ENCODE peak calls at places on chromosomes 11 and 22, in seven cellular contexts. One of them, this sample, is unnamed.

GRCh38 chr11:44987506-44987905 is 36.8 kb upstream of the TP53I11 start:
- DNase-seq in coronary artery: peak
- DNase-seq in heart left ventricle: no peak
- DNase-seq in endothelial cell of umbilical vein: no peak
- DNase-seq in fibroblast of the aortic adventitia: no peak
- DNase-seq in PC-3: no peak
- DNase-seq in brain microvascular endothelial cell: no peak
- DNase-seq in this sample: no peak

GRCh38 chr11:8038393-8038792 is 42.6 kb upstream of the TUB start:
- DNase-seq in coronary artery: peak
- DNase-seq in heart left ventricle: no peak
- DNase-seq in endothelial cell of umbilical vein: no peak
- DNase-seq in fibroblast of the aortic adventitia: no peak
- DNase-seq in PC-3: no peak
- DNase-seq in brain microvascular endothelial cell: no peak
- DNase-seq in this sample: no peak

GRCh38 chr11:44958165-44958564 is 7.5 kb upstream of the TP53I11 start:
- DNase-seq in coronary artery: no peak
- DNase-seq in heart left ventricle: no peak
- DNase-seq in endothelial cell of umbilical vein: no peak
- DNase-seq in fibroblast of the aortic adventitia: no peak
- DNase-seq in PC-3: no peak
- DNase-seq in brain microvascular endothelial cell: no peak
- DNase-seq in this sample: no peak

GRCh38 chr11:73662445-73663157 is 16.2 kb downstream of the PLEKHB1 start:
- DNase-seq in coronary artery: no peak
- DNase-seq in heart left ventricle: no peak
- DNase-seq in endothelial cell of umbilical vein: no peak
- DNase-seq in fibroblast of the aortic adventitia: peak
- DNase-seq in PC-3: peak
- DNase-seq in brain microvascular endothelial cell: no peak
- DNase-seq in this sample: peak

GRCh38 chr11:8838248-8838647 is 72.7 kb upstream of the AKIP1 start:
- DNase-seq in coronary artery: no peak
- DNase-seq in heart left ventricle: no peak
- DNase-seq in endothelial cell of umbilical vein: peak
- DNase-seq in fibroblast of the aortic adventitia: peak
- DNase-seq in PC-3: no peak
- DNase-seq in brain microvascular endothelial cell: peak
- DNase-seq in this sample: peak

GRCh38 chr22:20244744-20245576 is 23.2 kb downstream of the RTN4R start:
- DNase-seq in coronary artery: no peak
- DNase-seq in heart left ventricle: no peak
- DNase-seq in endothelial cell of umbilical vein: no peak
- DNase-seq in fibroblast of the aortic adventitia: no peak
- DNase-seq in PC-3: no peak
- DNase-seq in brain microvascular endothelial cell: no peak
- DNase-seq in this sample: no peak

GRCh38 chr22:37812869-37813678 is 5.3 kb downstream of the GCAT start:
- DNase-seq in coronary artery: no peak
- DNase-seq in heart left ventricle: no peak
- DNase-seq in endothelial cell of umbilical vein: no peak
- DNase-seq in fibroblast of the aortic adventitia: no peak
- DNase-seq in PC-3: no peak
- DNase-seq in brain microvascular endothelial cell: no peak
- DNase-seq in this sample: no peak

GRCh38 chr11:63564056-63564784 is 1.0 kb upstream of the PLAAT2 start:
- DNase-seq in coronary artery: no peak
- DNase-seq in heart left ventricle: no peak
- DNase-seq in endothelial cell of umbilical vein: no peak
- DNase-seq in fibroblast of the aortic adventitia: no peak
- DNase-seq in PC-3: no peak
- DNase-seq in brain microvascular endothelial cell: no peak
- DNase-seq in this sample: no peak

GRCh38 chr11:31813961-31814868 is 3.1 kb upstream of the PAX6 start:
- DNase-seq in coronary artery: peak
- DNase-seq in heart left ventricle: no peak
- DNase-seq in endothelial cell of umbilical vein: no peak
- DNase-seq in fibroblast of the aortic adventitia: no peak
- DNase-seq in PC-3: peak
- DNase-seq in brain microvascular endothelial cell: no peak
- DNase-seq in this sample: no peak

GRCh38 chr11:13928566-13929251 is 33.8 kb upstream of the SPON1 start:
- DNase-seq in coronary artery: no peak
- DNase-seq in heart left ventricle: no peak
- DNase-seq in endothelial cell of umbilical vein: peak
- DNase-seq in fibroblast of the aortic adventitia: peak
- DNase-seq in PC-3: peak
- DNase-seq in brain microvascular endothelial cell: peak
- DNase-seq in this sample: peak

GRCh38 chr11:13924801-13925327 is 37.7 kb upstream of the SPON1 start:
- DNase-seq in coronary artery: no peak
- DNase-seq in heart left ventricle: no peak
- DNase-seq in endothelial cell of umbilical vein: peak
- DNase-seq in fibroblast of the aortic adventitia: no peak
- DNase-seq in PC-3: no peak
- DNase-seq in brain microvascular endothelial cell: no peak
- DNase-seq in this sample: no peak

GRCh38 chr11:13927496-13927895 is 35.0 kb upstream of the SPON1 start:
- DNase-seq in coronary artery: no peak
- DNase-seq in heart left ventricle: no peak
- DNase-seq in endothelial cell of umbilical vein: no peak
- DNase-seq in fibroblast of the aortic adventitia: no peak
- DNase-seq in PC-3: no peak
- DNase-seq in brain microvascular endothelial cell: no peak
- DNase-seq in this sample: no peak

GRCh38 chr11:13923182-13923581 is 39.3 kb upstream of the SPON1 start:
- DNase-seq in coronary artery: no peak
- DNase-seq in heart left ventricle: no peak
- DNase-seq in endothelial cell of umbilical vein: no peak
- DNase-seq in fibroblast of the aortic adventitia: no peak
- DNase-seq in PC-3: peak
- DNase-seq in brain microvascular endothelial cell: no peak
- DNase-seq in this sample: no peak

DNA sequence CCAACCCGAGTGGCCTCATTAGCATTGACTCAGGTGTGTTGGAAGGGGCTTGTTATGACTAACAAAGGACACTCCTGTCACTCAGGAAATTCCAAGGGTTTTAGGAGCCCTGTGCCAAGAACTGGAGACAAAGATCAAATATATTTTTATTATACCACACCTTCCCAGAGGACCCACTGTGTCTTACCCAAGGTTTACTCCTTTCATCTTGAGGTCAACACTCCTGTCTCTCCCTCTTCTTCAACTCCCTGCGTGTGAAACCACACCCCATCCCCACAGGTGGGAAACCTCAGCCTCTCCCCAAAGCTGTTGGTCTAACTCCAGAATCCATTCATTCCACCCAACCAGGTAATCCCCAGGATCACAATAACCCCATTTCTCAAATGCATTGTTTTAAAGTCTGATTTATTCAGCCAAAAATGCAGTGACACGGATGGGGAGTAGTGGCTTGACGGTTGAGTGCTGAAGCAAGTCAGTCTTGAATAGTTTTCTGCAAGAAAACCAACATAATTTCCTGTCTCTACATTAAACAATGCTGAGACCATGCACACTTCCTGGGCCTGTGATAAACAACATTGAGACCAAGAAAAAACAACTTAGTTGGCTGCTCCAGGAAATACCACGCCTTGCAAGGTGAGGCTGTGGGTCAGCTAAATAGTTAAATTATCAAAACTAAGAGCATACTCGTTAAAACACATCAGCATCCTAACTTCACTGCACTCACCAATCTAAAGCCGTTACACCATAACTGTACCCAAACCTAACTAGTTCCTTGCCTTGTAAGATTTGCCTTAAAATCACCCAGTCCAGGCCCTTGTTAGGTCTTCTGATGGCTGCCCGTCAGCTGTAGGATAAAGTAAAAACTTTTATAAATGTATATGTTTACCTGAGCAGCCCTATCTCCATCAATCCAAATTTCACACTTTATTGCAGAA is 38.5 kb upstream of the SPON1 start:
- DNase-seq in coronary artery: no peak
- DNase-seq in heart left ventricle: no peak
- DNase-seq in endothelial cell of umbilical vein: peak
- DNase-seq in fibroblast of the aortic adventitia: no peak
- DNase-seq in PC-3: peak
- DNase-seq in brain microvascular endothelial cell: no peak
- DNase-seq in this sample: no peak
- H3K4me3 ChIP-seq in coronary artery: no peak
- H3K4me3 ChIP-seq in heart left ventricle: no peak
- H3K4me3 ChIP-seq in endothelial cell of umbilical vein: no peak
- H3K4me3 ChIP-seq in fibroblast of the aortic adventitia: no peak
- H3K4me3 ChIP-seq in PC-3: peak
- H3K4me3 ChIP-seq in brain microvascular endothelial cell: no peak
- H3K4me3 ChIP-seq in this sample: no peak

DNA sequence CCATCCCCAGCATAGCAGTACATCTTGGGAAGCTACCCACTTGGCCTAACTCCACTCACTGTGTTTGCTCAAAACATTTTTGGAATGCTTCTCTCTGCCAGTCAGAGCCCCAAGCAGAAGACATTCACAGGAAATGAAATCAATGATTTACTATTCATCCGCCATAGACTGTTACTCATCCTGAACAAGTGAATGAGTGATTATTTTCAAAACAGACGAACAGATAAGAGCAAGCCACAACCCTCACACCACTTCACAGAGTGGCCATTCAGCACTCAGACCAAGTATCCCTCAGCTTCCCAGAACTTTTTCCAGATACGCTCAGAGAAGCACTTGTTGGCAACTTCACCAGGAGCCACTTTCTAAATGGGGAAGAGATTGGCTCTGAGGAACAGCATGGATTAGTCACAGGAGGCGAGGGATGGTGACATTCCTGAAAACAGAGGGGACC is 13.0 kb upstream of the UBASH3B start:
- DNase-seq in coronary artery: no peak
- DNase-seq in heart left ventricle: no peak
- DNase-seq in endothelial cell of umbilical vein: peak
- DNase-seq in fibroblast of the aortic adventitia: peak
- DNase-seq in PC-3: peak
- DNase-seq in brain microvascular endothelial cell: peak
- DNase-seq in this sample: peak
- TF ChIP-seq CTCF in coronary artery: no peak
- TF ChIP-seq CTCF in heart left ventricle: no peak
- TF ChIP-seq CTCF in endothelial cell of umbilical vein: no peak
- TF ChIP-seq CTCF in fibroblast of the aortic adventitia: no peak
- TF ChIP-seq CTCF in PC-3: no peak
- TF ChIP-seq CTCF in brain microvascular endothelial cell: no peak
- TF ChIP-seq CTCF in this sample: no peak

GRCh38 chr22:49052023-49052538 is 775.6 kb downstream of the BRD1 start:
- DNase-seq in coronary artery: no peak
- DNase-seq in heart left ventricle: no peak
- DNase-seq in endothelial cell of umbilical vein: no peak
- DNase-seq in fibroblast of the aortic adventitia: no peak
- DNase-seq in PC-3: no peak
- DNase-seq in brain microvascular endothelial cell: no peak
- DNase-seq in this sample: no peak
- H3K4me3 ChIP-seq in coronary artery: peak
- H3K4me3 ChIP-seq in heart left ventricle: peak
- H3K4me3 ChIP-seq in endothelial cell of umbilical vein: no peak
- H3K4me3 ChIP-seq in fibroblast of the aortic adventitia: no peak
- H3K4me3 ChIP-seq in PC-3: no peak
- H3K4me3 ChIP-seq in brain microvascular endothelial cell: peak
- H3K4me3 ChIP-seq in this sample: no peak

DNA sequence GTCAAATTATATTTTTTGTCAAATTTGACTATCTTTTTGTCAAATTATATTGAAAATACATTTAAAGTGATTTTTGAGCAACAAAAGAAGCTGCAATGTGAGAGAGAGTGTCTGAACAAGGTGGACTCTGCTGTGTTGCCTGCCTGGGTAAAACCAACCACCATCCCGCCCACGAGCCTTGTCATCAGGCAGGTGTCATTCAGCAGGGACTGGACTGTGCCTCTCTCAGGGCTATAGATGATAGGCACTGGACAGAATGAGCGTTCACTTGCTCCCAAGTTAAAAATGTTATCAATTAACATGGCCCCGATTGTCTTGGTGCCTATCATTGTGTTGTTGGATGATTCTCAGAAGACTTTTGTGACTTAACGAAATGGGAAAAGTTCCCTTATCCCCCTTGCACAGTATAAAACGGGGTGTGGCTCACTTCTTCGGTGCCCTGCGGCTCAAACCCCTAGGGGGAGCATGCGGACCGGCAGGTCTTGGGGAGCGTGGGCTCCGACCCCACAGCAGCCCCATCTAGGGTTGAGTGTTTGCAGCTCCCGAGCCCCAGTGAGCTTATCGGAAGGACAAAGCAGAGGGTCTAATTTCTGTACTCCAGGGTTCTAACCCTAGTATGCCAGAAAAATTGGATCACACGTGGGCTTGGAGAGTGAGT is 1.7 kb downstream of the APOL5 start:
- DNase-seq in coronary artery: no peak
- DNase-seq in heart left ventricle: no peak
- DNase-seq in endothelial cell of umbilical vein: no peak
- DNase-seq in fibroblast of the aortic adventitia: no peak
- DNase-seq in PC-3: no peak
- DNase-seq in brain microvascular endothelial cell: no peak
- DNase-seq in this sample: no peak
- TF ChIP-seq CTCF in coronary artery: no peak
- TF ChIP-seq CTCF in heart left ventricle: no peak
- TF ChIP-seq CTCF in endothelial cell of umbilical vein: no peak
- TF ChIP-seq CTCF in fibroblast of the aortic adventitia: peak
- TF ChIP-seq CTCF in PC-3: no peak
- TF ChIP-seq CTCF in brain microvascular endothelial cell: peak
- TF ChIP-seq CTCF in this sample: no peak

GRCh38 chr11:3891751-3892150 is 36.3 kb downstream of the STIM1 start:
- DNase-seq in coronary artery: no peak
- DNase-seq in heart left ventricle: no peak
- DNase-seq in endothelial cell of umbilical vein: no peak
- DNase-seq in fibroblast of the aortic adventitia: no peak
- DNase-seq in PC-3: no peak
- DNase-seq in brain microvascular endothelial cell: no peak
- DNase-seq in this sample: no peak

GRCh38 chr11:3892156-3892555 is 36.7 kb downstream of the STIM1 start:
- DNase-seq in coronary artery: no peak
- DNase-seq in heart left ventricle: no peak
- DNase-seq in endothelial cell of umbilical vein: no peak
- DNase-seq in fibroblast of the aortic adventitia: no peak
- DNase-seq in PC-3: no peak
- DNase-seq in brain microvascular endothelial cell: no peak
- DNase-seq in this sample: no peak

GRCh38 chr11:3893311-3893710 is 37.8 kb downstream of the STIM1 start:
- DNase-seq in coronary artery: no peak
- DNase-seq in heart left ventricle: no peak
- DNase-seq in endothelial cell of umbilical vein: no peak
- DNase-seq in fibroblast of the aortic adventitia: no peak
- DNase-seq in PC-3: peak
- DNase-seq in brain microvascular endothelial cell: no peak
- DNase-seq in this sample: no peak

GRCh38 chr11:3896644-3897043 is 41.2 kb downstream of the STIM1 start:
- DNase-seq in coronary artery: no peak
- DNase-seq in heart left ventricle: no peak
- DNase-seq in endothelial cell of umbilical vein: no peak
- DNase-seq in fibroblast of the aortic adventitia: no peak
- DNase-seq in PC-3: no peak
- DNase-seq in brain microvascular endothelial cell: no peak
- DNase-seq in this sample: no peak

GRCh38 chr11:3894128-3894731 is 38.8 kb downstream of the STIM1 start:
- DNase-seq in coronary artery: no peak
- DNase-seq in heart left ventricle: peak
- DNase-seq in endothelial cell of umbilical vein: peak
- DNase-seq in fibroblast of the aortic adventitia: peak
- DNase-seq in PC-3: no peak
- DNase-seq in brain microvascular endothelial cell: no peak
- DNase-seq in this sample: peak
- H3K4me3 ChIP-seq in coronary artery: no peak
- H3K4me3 ChIP-seq in heart left ventricle: no peak
- H3K4me3 ChIP-seq in endothelial cell of umbilical vein: no peak
- H3K4me3 ChIP-seq in fibroblast of the aortic adventitia: no peak
- H3K4me3 ChIP-seq in PC-3: no peak
- H3K4me3 ChIP-seq in brain microvascular endothelial cell: no peak
- H3K4me3 ChIP-seq in this sample: no peak

GRCh38 chr11:1371377-1371776 is 18.4 kb upstream of the BRSK2 start:
- DNase-seq in coronary artery: no peak
- DNase-seq in heart left ventricle: no peak
- DNase-seq in endothelial cell of umbilical vein: no peak
- DNase-seq in fibroblast of the aortic adventitia: no peak
- DNase-seq in PC-3: no peak
- DNase-seq in brain microvascular endothelial cell: no peak
- DNase-seq in this sample: no peak
- TF ChIP-seq CTCF in coronary artery: no peak
- TF ChIP-seq CTCF in heart left ventricle: no peak
- TF ChIP-seq CTCF in endothelial cell of umbilical vein: no peak
- TF ChIP-seq CTCF in fibroblast of the aortic adventitia: no peak
- TF ChIP-seq CTCF in PC-3: no peak
- TF ChIP-seq CTCF in brain microvascular endothelial cell: no peak
- TF ChIP-seq CTCF in this sample: no peak

This sample was measured in fibroblast of villous mesenchyme.